ENCODE peak calls at places on chromosome 13, in six cellular contexts. M is IMR-90, A is astrocyte, S is fibroblast of pulmonary artery, Z is AG04450, I is adipocyte. C is an unnamed sample.

GRCh38 chr13:27024781-27025492 is 146.7 kb downstream of the USP12 start:
- DNase-seq in S (no peak), M (no peak), I (no peak), Z (no peak), A (no peak), C (no peak)

GRCh38 chr13:27967736-27968315 is 1.3 kb downstream of the CDX2 start:
- DNase-seq in Z (no peak), A (no peak), I (no peak), S (no peak), M (no peak), C (no peak)

GRCh38 chr13:86383561-86383960 is 584.3 kb upstream of the SLITRK6 start:
- DNase-seq in I (no peak), Z (no peak), A (no peak), S (no peak), M (no peak), C (no peak)

GRCh38 chr13:97435794-97436193 is 1.8 kb downstream of the RAP2A start:
- DNase-seq in S (peak; percentile 19), A (no peak), Z (no peak), M (no peak), I (peak; percentile 39), C (no peak)

GRCh38 chr13:40336228-40337221 is 329.9 kb downstream of the FOXO1 start:
- DNase-seq in S (no peak), M (no peak), Z (no peak), I (no peak), A (no peak), C (no peak)

GRCh38 chr13:45055902-45056648 is 64.2 kb upstream of the GTF2F2 start:
- DNase-seq in I (no peak), A (peak; percentile 88), Z (no peak), S (peak; percentile 58), M (peak; percentile 56), C (no peak)

GRCh38 chr13:48186722-48187121 is 46.3 kb upstream of the ITM2B start:
- DNase-seq in Z (no peak), S (no peak), I (no peak), M (no peak), A (no peak), C (no peak)

GRCh38 chr13:40404407-40404806 is 262.0 kb downstream of the FOXO1 start:
- DNase-seq in M (no peak), I (no peak), A (no peak), S (no peak), Z (no peak), C (no peak)

GRCh38 chr13:74039667-74040066 is 94.5 kb downstream of the KLF12 start:
- DNase-seq in I (no peak), Z (no peak), M (no peak), S (no peak), A (no peak), C (no peak)

GRCh38 chr13:111396457-111396856 is 76.0 kb downstream of the TEX29 start:
- DNase-seq in A (no peak), I (no peak), S (no peak), Z (no peak), M (no peak), C (no peak)

GRCh38 chr13:44131069-44131614 is 242.5 kb upstream of the SERP2 start:
- DNase-seq in Z (no peak), M (no peak), S (no peak), A (no peak), I (no peak), C (no peak)

GRCh38 chr13:95652821-95653220 is 8.3 kb upstream of the DZIP1 start:
- DNase-seq in I (no peak), S (no peak), A (no peak), Z (no peak), M (no peak), C (no peak)

GRCh38 chr13:31192306-31192705 is 7.5 kb upstream of the B3GLCT start:
- DNase-seq in S (no peak), M (no peak), Z (no peak), I (no peak), A (no peak), C (no peak)

GRCh38 chr13:19597523-19597922 is 35.9 kb upstream of the MPHOSPH8 start:
- DNase-seq in Z (peak; percentile 42), I (peak; percentile 6), M (peak; percentile 86), S (no peak), A (peak; percentile 65), C (peak; percentile 31)

GRCh38 chr13:113526466-113527220 is 36.1 kb upstream of the DCUN1D2 start:
- DNase-seq in Z (no peak), I (no peak), M (no peak), S (no peak), A (no peak), C (no peak)

GRCh38 chr13:40508112-40508511 is 158.3 kb downstream of the FOXO1 start:
- DNase-seq in I (no peak), S (peak; percentile 93), Z (no peak), M (no peak), A (peak; percentile 78), C (no peak)

GRCh38 chr13:28466151-28466550 is 28.8 kb downstream of the FLT1 start:
- DNase-seq in Z (no peak), A (no peak), M (no peak), S (no peak), I (no peak), C (no peak)

DNA sequence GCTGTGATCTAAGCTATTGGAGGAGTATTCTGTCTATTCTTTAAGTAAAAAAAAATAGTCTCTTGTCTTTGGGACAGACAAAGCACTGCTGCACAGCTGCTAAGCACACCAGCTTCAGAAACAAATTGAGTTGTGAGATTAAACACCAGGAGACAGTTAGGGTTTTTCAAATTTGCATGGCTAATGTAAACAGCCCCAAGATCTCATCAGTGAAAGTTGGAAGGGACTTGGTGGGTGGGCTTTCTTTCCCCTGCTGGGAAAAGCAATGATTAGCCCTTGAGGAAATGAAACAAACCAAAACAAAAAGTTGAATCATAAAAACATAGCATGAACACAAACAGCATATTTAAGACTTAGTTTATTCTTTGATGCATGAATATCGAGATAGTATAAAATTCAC is 143.6 kb upstream of the SLITRK1 start:
- DNase-seq in Z (no peak), I (no peak), A (no peak), S (no peak), M (no peak), C (no peak)
- H3K4me3 ChIP-seq in Z (no peak overlapping the region), I (no peak overlapping the region), A (no peak overlapping the region), S (no peak overlapping the region), M (no peak overlapping the region), C (no peak overlapping the region)

DNA sequence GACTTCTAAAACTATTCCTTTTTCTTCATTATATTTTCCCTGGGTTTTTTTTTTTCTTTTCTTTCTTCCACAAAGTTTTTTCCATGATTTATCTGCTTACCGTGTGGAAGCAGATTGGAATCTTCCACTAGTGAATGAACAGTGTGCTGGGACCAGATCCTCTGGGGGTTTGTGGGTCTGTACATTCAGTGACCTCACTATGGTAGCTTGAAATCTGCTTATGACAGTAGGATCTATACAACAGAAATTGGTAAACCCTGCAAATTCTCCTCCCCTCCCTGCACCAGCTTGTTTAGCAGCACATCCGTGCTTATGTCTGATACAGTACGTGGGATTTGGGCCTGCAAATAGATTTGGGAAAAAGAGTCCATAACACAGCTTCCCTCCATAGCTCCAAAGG is 26.0 kb upstream of the MAB21L1 start:
- DNase-seq in I (no peak), A (no peak), S (no peak), M (no peak), Z (no peak), C (no peak)
- H3K4me3 ChIP-seq in I (no peak overlapping the region), A (no peak overlapping the region), S (no peak overlapping the region), M (no peak overlapping the region), Z (no peak overlapping the region), C (no peak overlapping the region)

GRCh38 chr13:41809962-41810361 is 150.9 kb downstream of the VWA8 start:
- DNase-seq in M (no peak), Z (no peak), A (no peak), S (no peak), I (no peak), C (no peak)

GRCh38 chr13:41812237-41812636 is 148.7 kb downstream of the VWA8 start:
- DNase-seq in I (no peak), S (no peak), Z (no peak), A (no peak), M (no peak), C (no peak)

GRCh38 chr13:41813426-41813825 is 147.5 kb downstream of the VWA8 start:
- DNase-seq in I (peak; percentile 62), M (peak; percentile 66), S (peak; percentile 31), A (peak; percentile 59), Z (peak; percentile 10), C (no peak)

GRCh38 chr13:41812851-41813250 is 148.1 kb downstream of the VWA8 start:
- DNase-seq in Z (no peak), A (no peak), I (no peak), M (no peak), S (no peak), C (no peak)

GRCh38 chr13:41811588-41812021 is 149.3 kb downstream of the VWA8 start:
- DNase-seq in S (no peak), Z (no peak), I (no peak), M (no peak), A (no peak), C (no peak)
- H3K4me3 ChIP-seq in S (no peak overlapping the region), Z (no peak overlapping the region), I (no peak overlapping the region), M (no peak overlapping the region), A (no peak overlapping the region), C (no peak overlapping the region)

GRCh38 chr13:36344173-36344572 is 2.0 kb downstream of the SPART start:
- DNase-seq in I (peak; percentile 85), Z (no peak), M (peak; percentile 70), S (peak; percentile 88), A (no peak), C (peak; percentile 83)

GRCh38 chr13:36341718-36342117 is 4.5 kb downstream of the SPART start:
- DNase-seq in S (peak; percentile 56), I (peak; percentile 55), M (peak; percentile 51), Z (no peak), A (peak; percentile 58), C (no peak)

GRCh38 chr13:36345438-36346221 is 564 bp downstream of the SPART start:
- DNase-seq in Z (peak; percentile 54), S (peak; percentile 94), A (peak; percentile 86), M (peak; percentile 92), I (peak; percentile 94), C (peak; percentile 74)

GRCh38 chr13:36344886-36345437 is 1.2 kb downstream of the SPART start:
- DNase-seq in I (peak; percentile 48), Z (no peak), A (no peak), S (peak; percentile 34), M (no peak), C (no peak)

DNA sequence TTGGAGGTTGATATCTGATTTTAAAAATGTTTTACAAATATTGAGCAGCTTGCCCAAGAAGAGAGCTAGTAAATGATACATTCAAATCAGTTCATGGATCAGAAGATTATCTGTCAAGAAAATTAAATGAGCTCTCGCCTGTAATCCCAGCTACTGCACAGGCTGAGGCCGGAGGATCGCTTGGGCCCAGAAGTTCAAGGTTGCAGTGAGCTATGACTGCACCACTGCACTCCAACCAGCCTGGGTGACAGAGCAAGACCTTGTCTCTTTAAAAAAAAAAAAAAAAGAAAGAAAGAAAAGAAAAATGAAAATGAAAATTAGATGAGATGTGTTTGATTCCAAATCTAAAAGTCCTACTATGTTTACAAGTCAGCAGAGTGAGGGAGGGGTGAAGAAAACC is 2.4 kb downstream of the SPART start:
- DNase-seq in Z (no peak), A (no peak), I (no peak), S (no peak), M (no peak), C (no peak)
- H3K4me3 ChIP-seq in Z (peak overlapping the region; percentile 83), A (peak overlapping the region; percentile 19), I (peak overlapping the region; percentile 98), S (peak overlapping the region; percentile 92), M (no peak overlapping the region), C (no peak overlapping the region)